ENCODE peak calls at places on chromosome 16, in eight cellular contexts. T, S, H, I, A, F, C and X are unnamed samples.

GRCh38 chr16:79784007-79784406 is 183.5 kb upstream of the MAF start:
- DNase-seq in A (no peak), I (no peak), T (no peak), H (no peak), F (no peak), C (no peak), S (no peak), X (no peak)

GRCh38 chr16:52497067-52497816 is 49.7 kb downstream of the TOX3 start:
- DNase-seq in H (no peak), F (no peak), I (no peak), A (no peak), C (no peak), T (no peak), S (no peak), X (no peak)

GRCh38 chr16:794091-794842 is 5.8 kb downstream of the CHTF18 start:
- DNase-seq in H (no peak), I (no peak), F (no peak), A (no peak), S (no peak), C (no peak), T (no peak), X (no peak)

GRCh38 chr16:78122774-78123315 is 23.4 kb downstream of the WWOX start:
- DNase-seq in A (peak; percentile 69), S (no peak), F (peak; percentile 79), T (peak; percentile 59), C (no peak), H (no peak), I (no peak), X (peak; percentile 88)

GRCh38 chr16:30775381-30776099 is 11.5 kb downstream of the ZNF629 start:
- DNase-seq in I (peak; percentile 82), S (peak; percentile 89), H (peak; percentile 91), T (peak; percentile 96), F (peak; percentile 77), A (peak; percentile 90), C (peak; percentile 88), X (peak; percentile 86)

GRCh38 chr16:69191136-69191535 is 4.2 kb downstream of the SNTB2 start:
- DNase-seq in A (no peak), C (no peak), T (no peak), F (no peak), H (no peak), I (no peak), S (no peak), X (no peak)

GRCh38 chr16:52709286-52709685 is 162.3 kb upstream of the TOX3 start:
- DNase-seq in S (no peak), A (no peak), F (no peak), T (peak; percentile 34), C (no peak), H (no peak), I (no peak), X (no peak)

GRCh38 chr16:72295914-72296313 is 124.0 kb upstream of the PMFBP1 start:
- DNase-seq in H (no peak), T (no peak), F (no peak), A (no peak), C (no peak), I (no peak), S (no peak), X (no peak)

GRCh38 chr16:27428035-27428785 is 26.2 kb downstream of the IL21R start:
- DNase-seq in I (no peak), A (peak; percentile 28), C (no peak), F (no peak), S (no peak), T (peak; percentile 10), H (peak; percentile 28), X (no peak)

GRCh38 chr16:88746511-88746910 is 38.5 kb downstream of the PIEZO1 start:
- DNase-seq in I (no peak), C (no peak), H (peak; percentile 95), T (no peak), S (no peak), A (no peak), F (no peak), X (no peak)

GRCh38 chr16:88368036-88368435 is 14.7 kb upstream of the ZNF469 start:
- DNase-seq in S (peak; percentile 24), F (peak; percentile 29), I (peak; percentile 4), H (peak; percentile 36), T (no peak), A (no peak), C (peak; percentile 21), X (no peak)

GRCh38 chr16:63841271-63841670 is 1280.6 kb downstream of the CDH11 start:
- DNase-seq in H (no peak), C (no peak), I (no peak), A (no peak), T (no peak), S (no peak), F (no peak), X (no peak)

GRCh38 chr16:3282103-3282746 is 1.1 kb upstream of the ZNF263 start:
- DNase-seq in S (peak; percentile 42), F (peak; percentile 87), T (peak; percentile 87), I (no peak), C (no peak), H (no peak), A (no peak), X (no peak)

GRCh38 chr16:30997000-30997886 is 12.2 kb downstream of the HSD3B7 start:
- DNase-seq in F (peak; percentile 37), I (peak; percentile 94), C (peak; percentile 92), A (peak; percentile 90), T (peak; percentile 85), H (peak; percentile 95), S (peak; percentile 91), X (peak; percentile 87)

GRCh38 chr16:75733305-75734141 is 7.2 kb upstream of the CPHXL start:
- DNase-seq in A (peak; percentile 69), I (no peak), H (no peak), S (peak; percentile 69), C (no peak), T (peak; percentile 2), F (no peak), X (peak; percentile 76)

GRCh38 chr16:56368545-56368944 is 56.8 kb downstream of the AMFR start:
- DNase-seq in A (no peak), S (no peak), I (no peak), C (no peak), F (no peak), T (no peak), H (no peak), X (no peak)

GRCh38 chr16:81632392-81633146 is 146.5 kb upstream of the PLCG2 start:
- DNase-seq in T (no peak), I (no peak), F (peak; percentile 83), A (peak; percentile 69), C (no peak), S (peak; percentile 72), H (no peak), X (peak; percentile 61)

GRCh38 chr16:1057252-1057932 is 15.2 kb upstream of the SSTR5 start:
- DNase-seq in A (no peak), I (peak; percentile 56), C (no peak), F (peak; percentile 16), S (no peak), T (peak; percentile 25), H (no peak), X (peak; percentile 46)

DNA sequence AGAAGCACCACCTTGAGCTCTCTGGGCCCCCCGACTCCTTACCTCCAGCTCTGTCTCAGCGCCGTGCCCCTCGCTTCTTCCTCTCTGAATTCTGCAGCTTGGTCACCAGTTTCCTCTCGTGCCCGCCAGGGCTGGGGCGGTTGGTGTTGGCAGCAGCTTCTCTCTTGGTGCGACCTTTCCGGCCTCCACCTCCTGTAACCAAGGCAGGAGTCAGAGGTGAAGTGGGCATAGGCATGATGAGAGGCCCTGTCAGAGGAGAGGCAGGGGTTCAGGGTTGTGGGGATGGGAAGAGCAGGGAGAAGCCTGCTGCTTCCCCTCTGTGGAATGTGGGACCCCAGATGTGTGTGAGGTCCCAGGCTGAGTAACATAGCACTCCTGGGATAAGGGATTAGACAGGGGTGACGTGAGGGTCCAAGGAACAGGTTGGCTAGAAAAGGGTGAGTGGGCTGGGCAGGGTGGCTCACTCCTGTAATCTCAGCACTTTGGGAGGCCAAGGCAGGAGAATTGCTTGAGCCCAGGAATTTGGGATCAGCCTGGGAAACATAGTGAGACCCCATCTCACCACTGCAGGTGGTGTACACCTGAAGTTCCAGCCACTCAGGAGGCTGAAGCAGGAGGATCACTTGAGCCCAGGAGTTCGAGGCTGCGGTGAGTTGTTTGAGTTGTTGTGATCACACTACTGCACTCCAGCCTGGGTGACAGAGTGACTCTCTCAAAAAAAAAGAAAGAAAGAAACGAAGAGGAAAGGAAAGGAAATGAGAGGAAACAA is 626 bp downstream of the NUPR1 start:
- DNase-seq in T (no peak), A (no peak), S (no peak), C (peak; percentile 60), I (peak; percentile 43), F (no peak), H (no peak), X (no peak)
- H3K4me3 ChIP-seq in T (no peak overlapping the region), A (peak overlapping the region; percentile 60), S (peak overlapping the region; percentile 64), C (peak overlapping the region; percentile 20), I (peak overlapping the region; percentile 79), F (no peak overlapping the region), H (peak overlapping the region; percentile 59), X (peak overlapping the region; percentile 100)

GRCh38 chr16:70715860-70716357 is 30.1 kb upstream of the MTSS2 start:
- DNase-seq in I (no peak), C (no peak), H (no peak), S (no peak), T (no peak), F (no peak), A (no peak), X (peak; percentile 63)
- H3K4me1 ChIP-seq in I (peaks cover 11% of the 10 kb centered on the region), C (no peaks in the 10 kb centered on the region), H (peaks cover 63% of the 10 kb centered on the region), S (peaks cover 27% of the 10 kb centered on the region), T (peaks cover 4% of the 10 kb centered on the region), F (no peaks in the 10 kb centered on the region), A (peaks cover 11% of the 10 kb centered on the region), X (peaks cover 21% of the 10 kb centered on the region)

DNA sequence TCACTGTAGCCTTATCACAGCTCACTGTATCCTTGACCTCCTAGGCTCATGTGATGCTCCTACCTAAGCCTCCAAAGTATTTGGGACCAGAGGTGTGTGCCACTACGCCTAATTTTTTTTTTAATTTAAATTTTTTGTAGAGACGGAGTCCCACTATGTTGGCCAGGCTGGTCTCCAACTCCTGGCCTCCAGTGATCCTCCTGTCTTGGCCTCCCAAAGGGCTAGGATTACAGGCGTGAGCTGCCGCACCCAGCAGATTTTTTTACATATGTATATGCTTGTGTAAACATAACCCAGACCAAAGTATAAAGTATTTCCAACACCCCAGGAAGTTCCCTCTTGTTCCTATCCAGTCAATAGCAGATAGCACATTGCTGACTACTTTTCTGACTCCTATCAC is 1.7 kb upstream of the PGP start:
- DNase-seq in H (no peak), A (no peak), I (no peak), F (no peak), T (no peak), C (no peak), S (no peak), X (no peak)
- H3K4me3 ChIP-seq in H (no peak overlapping the region), A (no peak overlapping the region), I (no peak overlapping the region), F (no peak overlapping the region), T (no peak overlapping the region), C (no peak overlapping the region), S (no peak overlapping the region), X (no peak overlapping the region)

DNA sequence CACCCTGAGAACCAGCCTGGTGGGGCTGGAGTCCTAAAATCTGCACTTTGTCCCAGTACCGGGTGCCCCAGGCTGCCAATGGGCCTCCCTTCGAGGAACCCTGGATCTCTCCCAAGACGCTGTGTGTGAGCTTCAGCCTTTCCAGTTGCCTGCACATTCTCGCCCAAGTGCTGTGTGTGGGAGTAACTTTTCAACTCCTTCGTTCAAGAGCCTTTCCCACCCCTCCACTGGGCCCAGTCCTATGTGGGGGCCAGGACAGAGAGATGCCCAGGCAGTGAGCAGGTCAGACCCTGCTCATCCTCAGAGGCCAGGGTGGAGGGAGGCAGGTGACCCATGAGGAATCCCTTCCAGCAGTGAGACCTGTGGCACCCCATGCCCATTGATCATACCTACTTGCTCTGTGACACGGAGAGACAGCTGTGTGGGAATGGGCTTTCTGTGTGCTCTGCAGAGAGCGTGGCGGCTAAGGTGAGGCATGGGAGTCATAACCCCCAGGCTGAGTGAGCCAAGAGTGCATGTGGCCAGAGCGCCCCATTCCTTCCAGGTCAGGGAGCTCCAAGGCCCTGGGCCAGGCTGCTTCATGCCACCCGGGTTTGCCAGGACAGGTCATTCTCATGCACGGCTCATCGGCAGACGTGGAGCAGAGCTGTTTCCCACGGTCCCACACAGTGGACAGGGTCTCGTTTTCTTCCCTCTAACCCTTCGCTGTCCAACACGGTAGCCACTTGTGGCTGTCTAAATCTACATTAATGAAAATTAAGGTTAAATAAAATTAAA is 154.4 kb downstream of the CLEC16A start:
- DNase-seq in S (peak; percentile 50), A (no peak), T (no peak), F (no peak), H (no peak), C (no peak), I (no peak), X (no peak)
- H3K4me1 ChIP-seq in S (peaks cover 8% of the 10 kb centered on the region), A (peaks cover 3% of the 10 kb centered on the region), T (peaks cover 15% of the 10 kb centered on the region), F (peaks cover 32% of the 10 kb centered on the region), H (peaks cover 54% of the 10 kb centered on the region), C (peaks cover 28% of the 10 kb centered on the region), I (no peaks in the 10 kb centered on the region), X (peaks cover 32% of the 10 kb centered on the region)